ENCODE peak calls at places on chromosome 20, in four cellular contexts. Q is tibial nerve, B is A549, N is upper lobe of left lung. Y is an unnamed sample.

GRCh38 chr20:41168281-41169183 is 31.2 kb downstream of the PLCG1 start:
- DNase-seq in Q (no peak), B (no peak), N (no peak), Y (no peak)

GRCh38 chr20:2108987-2109386 is 7.4 kb downstream of the STK35 start:
- DNase-seq in Q (no peak), N (no peak), B (peak; percentile 47), Y (no peak)

GRCh38 chr20:39861381-39861780 is 827.7 kb downstream of the MAFB start:
- DNase-seq in Q (no peak), B (no peak), N (no peak), Y (no peak)

GRCh38 chr20:63487781-63488241 is 11.1 kb downstream of the EEF1A2 start:
- DNase-seq in N (no peak), B (no peak), Q (no peak), Y (no peak)

GRCh38 chr20:31712112-31712553 is 10.5 kb downstream of the BCL2L1 start:
- DNase-seq in N (peak; percentile 46), Q (no peak), B (no peak), Y (peak; percentile 69)

GRCh38 chr20:18019068-18019467 is 38.6 kb downstream of the OVOL2 start:
- DNase-seq in N (no peak), Q (no peak), B (peak; percentile 36), Y (no peak)

GRCh38 chr20:957544-957943 is 41.4 kb upstream of the ANGPT4 start:
- DNase-seq in N (no peak), B (peak; percentile 56), Q (no peak), Y (no peak)

GRCh38 chr20:63775096-63775978 is 35.8 kb downstream of the SLC2A4RG start:
- DNase-seq in N (no peak), Q (no peak), B (no peak), Y (no peak)

GRCh38 chr20:14332796-14333345 is 4.5 kb downstream of the FLRT3 start:
- DNase-seq in B (no peak), N (no peak), Q (no peak), Y (no peak)

GRCh38 chr20:62856931-62857619 is 4.5 kb downstream of the TCFL5 start:
- DNase-seq in Q (no peak), B (no peak), N (no peak), Y (no peak)

GRCh38 chr20:35600176-35600995 is 15.2 kb upstream of the SPAG4 start:
- DNase-seq in N (no peak), Q (no peak), B (no peak), Y (no peak)

GRCh38 chr20:17896771-17897369 is 71.7 kb downstream of the SNX5 start:
- DNase-seq in B (no peak), N (no peak), Q (no peak), Y (no peak)

GRCh38 chr20:45383131-45383530 is 5.0 kb upstream of the TP53TG5 start:
- DNase-seq in B (no peak), N (no peak), Q (no peak), Y (no peak)

GRCh38 chr20:64156136-64156885 is 7.9 kb upstream of the MYT1 start:
- DNase-seq in N (no peak), B (no peak), Q (no peak), Y (no peak)

GRCh38 chr20:24620937-24621519 is 151.6 kb downstream of the SYNDIG1 start:
- DNase-seq in N (no peak), Q (no peak), B (no peak), Y (no peak)

GRCh38 chr20:16290358-16290757 is 282.9 kb downstream of the KIF16B start:
- DNase-seq in N (no peak), B (no peak), Q (no peak), Y (no peak)

GRCh38 chr20:44496976-44497375 is 21.3 kb downstream of the TTPAL start:
- DNase-seq in N (no peak), Q (no peak), B (peak; percentile 43), Y (no peak)

GRCh38 chr20:55090301-55090700 is 614.9 kb downstream of the DOK5 start:
- DNase-seq in B (no peak), Q (no peak), N (no peak), Y (no peak)

GRCh38 chr20:46649650-46649949 is 1.7 kb downstream of the SLC13A3 start:
- DNase-seq in Q (no peak), N (no peak), B (no peak), Y (no peak)

GRCh38 chr20:46650575-46651090 is 626 bp downstream of the SLC13A3 start:
- DNase-seq in N (no peak), Q (no peak), B (no peak), Y (no peak)

GRCh38 chr20:46652699-46653098 is 1.4 kb upstream of the SLC13A3 start:
- DNase-seq in B (no peak), Q (no peak), N (no peak), Y (no peak)

GRCh38 chr20:46649965-46650542 is 1.2 kb downstream of the SLC13A3 start:
- DNase-seq in Q (no peak), B (no peak), N (no peak), Y (no peak)

GRCh38 chr20:46651091-46651962 is at the start of gene SLC13A3:
- DNase-seq in N (no peak), B (no peak), Q (no peak), Y (peak; percentile 46)
- TF ChIP-seq EP300 in N (no peak), B (no peak), Q (no peak), Y (no peak)

GRCh38 chr20:38146628-38147027 is 18.4 kb downstream of the TGM2 start:
- DNase-seq in N (no peak), Q (no peak), B (no peak), Y (no peak)
- H3K4me1 ChIP-seq in N (peaks cover 61% of the 10 kb centered on the region), Q (peaks cover 19% of the 10 kb centered on the region), B (peaks cover 78% of the 10 kb centered on the region), Y (peaks cover 28% of the 10 kb centered on the region)

GRCh38 chr20:43318749-43319148 is 129.0 kb upstream of the PTPRT start:
- DNase-seq in N (no peak), Q (no peak), B (no peak), Y (no peak)
- TF ChIP-seq EP300 in N (no peak), Q (no peak), B (no peak), Y (no peak)

DNA sequence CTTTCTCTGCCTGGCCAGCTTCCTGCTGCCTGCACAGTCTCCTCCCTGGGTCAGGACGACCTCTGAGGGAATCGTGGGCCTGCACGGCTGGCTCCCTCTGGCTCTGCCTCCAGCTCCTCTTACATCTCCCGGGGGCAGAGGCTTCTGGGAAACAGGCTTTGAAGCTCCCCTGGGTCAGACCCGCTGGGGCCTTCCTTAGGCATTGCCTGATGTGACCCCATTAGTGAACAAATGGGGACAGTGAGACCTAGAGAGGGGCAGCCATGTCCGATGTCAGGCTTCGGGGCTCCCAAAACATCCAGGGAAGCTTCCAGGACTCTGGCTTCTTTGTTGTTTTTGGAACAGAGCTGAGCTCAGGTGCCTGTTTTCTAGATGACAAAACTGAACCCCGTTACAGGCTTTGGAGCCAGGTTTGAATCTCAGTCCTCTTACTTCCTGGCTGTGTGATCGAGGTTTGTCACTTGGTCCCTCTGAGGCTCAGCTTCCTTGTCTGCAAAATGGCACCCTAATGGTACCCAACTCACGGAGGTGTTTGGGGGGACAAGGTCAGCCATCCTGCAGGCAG is 94.3 kb downstream of the CEBPB start:
- DNase-seq in B (no peak), Q (no peak), N (no peak), Y (no peak)
- H3K4me1 ChIP-seq in B (peaks cover 73% of the 10 kb centered on the region), Q (peaks cover 41% of the 10 kb centered on the region), N (peaks cover 23% of the 10 kb centered on the region), Y (peaks cover 38% of the 10 kb centered on the region)

DNA sequence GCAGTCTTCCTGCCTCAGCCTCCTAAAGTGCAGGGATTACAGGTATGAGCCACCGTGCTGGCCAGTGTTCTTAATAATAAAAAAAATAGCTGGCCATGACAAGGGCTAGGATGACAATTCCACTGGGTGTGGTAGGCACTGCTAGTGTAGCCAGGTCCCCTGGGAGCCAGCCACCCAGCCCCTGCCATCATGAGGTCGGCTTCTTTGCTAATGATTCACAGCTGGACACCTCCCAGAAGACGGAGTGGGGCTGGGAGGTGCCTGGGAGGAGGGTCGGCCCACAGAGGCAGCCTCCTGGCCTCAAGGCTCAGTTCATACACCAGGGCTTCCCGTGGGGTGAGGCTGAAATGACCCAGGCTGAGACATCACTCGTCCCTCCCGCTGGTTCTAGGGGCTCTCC is 230.4 kb downstream of the TAF4 start:
- DNase-seq in Q (no peak), B (no peak), N (no peak), Y (no peak)
- TF ChIP-seq EP300 in Q (no peak), B (no peak), N (no peak), Y (no peak)

DNA sequence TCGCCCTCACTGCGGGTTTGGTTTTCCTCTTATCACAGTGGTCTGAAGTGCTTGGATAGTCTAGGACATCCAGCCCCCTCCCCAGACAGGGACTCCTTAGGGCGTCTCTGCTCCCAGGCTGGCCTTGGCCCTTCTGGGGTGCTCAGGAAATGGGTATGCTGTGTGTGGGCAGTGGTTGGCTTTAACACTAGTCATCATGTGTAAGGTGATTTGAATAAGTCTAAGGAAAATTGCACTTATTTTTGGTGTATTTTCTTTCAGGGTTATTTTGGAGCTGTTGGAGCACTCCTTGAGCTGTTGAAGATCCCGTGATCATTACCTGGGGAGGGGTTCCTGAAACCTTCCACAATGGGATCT is 33.8 kb downstream of the PANK2 start:
- DNase-seq in N (no peak), B (no peak), Q (no peak), Y (no peak)
- H3K4me1 ChIP-seq in N (peaks cover 30% of the 10 kb centered on the region), B (peaks cover 14% of the 10 kb centered on the region), Q (peaks cover 11% of the 10 kb centered on the region), Y (peaks cover 57% of the 10 kb centered on the region)

GRCh38 chr20:22423190-22423832 is 161.1 kb downstream of the FOXA2 start:
- DNase-seq in B (no peak), N (no peak), Q (no peak), Y (no peak)

GRCh38 chr20:22429175-22430153 is 154.9 kb downstream of the FOXA2 start:
- DNase-seq in N (no peak), B (no peak), Q (no peak), Y (no peak)

GRCh38 chr20:22426772-22427171 is 157.6 kb downstream of the FOXA2 start:
- DNase-seq in B (no peak), Q (no peak), N (no peak), Y (no peak)

GRCh38 chr20:22428051-22428450 is 156.3 kb downstream of the FOXA2 start:
- DNase-seq in N (no peak), Q (no peak), B (no peak), Y (no peak)

DNA sequence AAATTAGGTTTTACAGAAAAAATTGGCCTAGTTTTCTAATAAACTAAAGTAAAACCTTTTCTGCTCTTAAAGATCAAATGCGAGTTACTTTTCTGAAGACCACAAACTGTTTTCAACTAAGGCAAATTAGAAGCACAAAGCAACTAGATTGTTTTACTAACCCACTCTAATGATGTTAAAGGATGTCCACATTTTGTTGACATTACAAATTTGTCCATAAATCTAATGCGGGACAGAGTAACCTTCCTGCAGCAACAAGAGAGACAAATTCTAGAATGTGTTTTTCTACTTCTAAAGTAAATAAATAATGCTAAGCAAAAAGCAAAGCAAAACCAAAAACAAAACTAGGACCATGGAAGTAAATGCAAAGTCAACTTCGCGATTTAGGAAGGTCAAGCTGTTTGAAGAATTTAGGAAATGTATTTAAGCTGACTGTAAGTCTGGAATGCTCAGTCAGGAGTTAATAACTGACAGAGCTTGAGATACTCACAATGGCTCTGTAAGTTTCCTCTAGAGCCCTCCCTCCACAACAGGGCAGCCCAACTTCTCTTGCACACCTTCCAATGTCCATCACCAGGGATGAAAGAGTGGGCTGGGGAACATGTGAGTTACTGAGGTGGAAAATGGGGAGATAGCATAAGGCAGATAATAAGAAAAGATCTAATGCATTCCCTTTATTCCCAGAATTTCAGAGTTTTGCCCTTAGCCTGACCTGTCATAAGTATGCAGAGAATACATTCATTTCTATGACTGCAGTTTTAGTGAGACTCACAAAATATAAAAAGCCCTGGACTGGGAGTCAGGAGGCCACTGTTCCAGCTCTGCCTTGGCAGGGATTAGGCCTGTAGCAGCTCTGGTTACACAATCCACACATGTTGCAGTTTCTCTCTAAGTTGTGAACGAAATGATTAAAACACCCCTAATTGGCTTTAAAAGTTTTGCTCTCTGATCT is 158.8 kb downstream of the FOXA2 start:
- DNase-seq in N (peak; percentile 30), Q (no peak), B (no peak), Y (no peak)
- TF ChIP-seq EP300 in N (no peak), Q (no peak), B (no peak), Y (no peak)

GRCh38 chr20:52062452-52063209 is 128.9 kb downstream of the ZFP64 start:
- DNase-seq in Q (no peak), B (no peak), N (no peak), Y (no peak)
- H3K4me1 ChIP-seq in Q (no peaks in the 10 kb centered on the region), B (no peaks in the 10 kb centered on the region), N (no peaks in the 10 kb centered on the region), Y (no peaks in the 10 kb centered on the region)